ENCODE peak calls at places on chromosomes 3 and 15, in ten cellular contexts. B is thoracic aorta, X is uterus, D is AG04450, E is cardiac fibroblast, K is left lung, A is tibial artery, Q is GM12865, U is lower lobe of right lung, O is astrocyte of the spinal cord. N is an unnamed sample.

GRCh38 chr15:93467327-93467726 is 378.3 kb upstream of the RGMA start:
- DNase-seq in B (peak; percentile 47), U (no peak), X (peak; percentile 79), Q (no peak), E (peak; percentile 1), K (no peak), D (no peak), O (no peak), A (peak; percentile 83), N (peak; percentile 68)

GRCh38 chr3:159989973-159990846 is 1.6 kb downstream of the IL12A start:
- DNase-seq in B (no peak), Q (no peak), X (no peak), U (no peak), D (no peak), E (no peak), A (no peak), K (no peak), O (no peak), N (peak; percentile 30)

GRCh38 chr15:42018306-42019224 is 2.3 kb downstream of the PLA2G4E start:
- DNase-seq in B (no peak), Q (no peak), K (no peak), A (peak; percentile 44), D (no peak), O (no peak), E (no peak), X (no peak), U (no peak), N (no peak)

GRCh38 chr3:44355634-44356033 is 17.1 kb downstream of the TCAIM start:
- DNase-seq in B (peak; percentile 8), X (no peak), D (peak; percentile 66), A (no peak), U (no peak), K (no peak), O (peak; percentile 86), E (peak; percentile 89), Q (no peak), N (peak; percentile 87)

GRCh38 chr3:33250712-33251111 is 26.5 kb upstream of the FBXL2 start:
- DNase-seq in Q (no peak), O (peak; percentile 14), U (no peak), A (no peak), E (no peak), K (no peak), D (no peak), B (no peak), X (no peak), N (no peak)

GRCh38 chr3:177431525-177432255 is 234.4 kb upstream of the TBL1XR1 start:
- DNase-seq in K (no peak), O (no peak), E (no peak), D (no peak), U (no peak), B (no peak), X (no peak), Q (no peak), A (no peak), N (no peak)

GRCh38 chr3:44146073-44146472 is 95.6 kb upstream of the TOPAZ1 start:
- DNase-seq in D (no peak), U (no peak), K (no peak), O (no peak), Q (no peak), A (no peak), B (no peak), X (no peak), E (no peak), N (no peak)

GRCh38 chr3:174767853-174768382 is 91.2 kb upstream of the NAALADL2 start:
- DNase-seq in O (peak; percentile 82), X (no peak), E (peak; percentile 86), D (no peak), B (no peak), A (no peak), U (no peak), Q (no peak), K (no peak), N (peak; percentile 51)

GRCh38 chr15:63922551-63923315 is 89.0 kb upstream of the HERC1 start:
- DNase-seq in U (no peak), Q (no peak), E (no peak), K (peak; percentile 48), O (no peak), A (peak; percentile 48), X (no peak), B (no peak), D (no peak), N (peak; percentile 45)

GRCh38 chr3:116070102-116070501 is 375.2 kb downstream of the LSAMP start:
- DNase-seq in O (no peak), Q (no peak), D (no peak), K (no peak), A (no peak), E (no peak), X (no peak), U (no peak), B (no peak), N (no peak)

GRCh38 chr3:51967384-51968174 is at the start of gene PCBP4:
- DNase-seq in U (peak; percentile 74), B (no peak), K (peak; percentile 88), X (peak; percentile 74), O (peak; percentile 22), Q (peak; percentile 37), A (peak; percentile 87), D (no peak), E (no peak), N (no peak)

GRCh38 chr3:69405067-69405466 is 19.2 kb upstream of the FRMD4B start:
- DNase-seq in D (no peak), E (no peak), O (no peak), A (no peak), Q (no peak), U (no peak), K (no peak), X (no peak), B (no peak), N (no peak)

GRCh38 chr3:154970796-154971195 is 109.3 kb upstream of the MME start:
- DNase-seq in O (peak; percentile 64), K (no peak), A (no peak), B (no peak), Q (no peak), U (no peak), X (no peak), D (peak; percentile 76), E (peak; percentile 96), N (peak; percentile 98)

DNA sequence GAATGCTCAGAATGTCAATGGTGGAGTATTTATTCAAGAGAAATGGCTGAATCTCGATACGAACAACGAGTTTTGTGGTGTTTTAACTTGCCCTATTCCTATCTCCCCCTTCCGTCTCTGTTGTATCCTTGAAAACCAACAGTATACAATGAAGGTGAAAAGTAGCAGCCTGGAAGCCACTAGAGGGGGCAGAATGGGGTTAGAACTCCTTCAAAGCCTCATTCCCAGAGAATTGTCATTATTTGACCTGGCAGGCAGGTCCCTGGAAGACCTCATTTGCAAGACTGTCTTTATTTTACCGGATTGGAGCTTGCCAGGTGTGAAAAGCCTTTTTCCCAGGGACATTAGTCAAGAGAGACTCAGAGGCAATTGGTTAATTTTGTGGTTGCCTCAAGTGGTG is 139.4 kb downstream of the LRRC28 start:
- DNase-seq in A (no peak), X (no peak), U (no peak), B (no peak), E (no peak), Q (no peak), K (no peak), O (no peak), D (no peak), N (no peak)
- TF ChIP-seq CTCF in A (no peak), X (no peak), U (no peak), B (no peak), E (no peak), Q (no peak), K (no peak), O (peak; percentile 19), D (peak; percentile 5), N (peak; percentile 20)

DNA sequence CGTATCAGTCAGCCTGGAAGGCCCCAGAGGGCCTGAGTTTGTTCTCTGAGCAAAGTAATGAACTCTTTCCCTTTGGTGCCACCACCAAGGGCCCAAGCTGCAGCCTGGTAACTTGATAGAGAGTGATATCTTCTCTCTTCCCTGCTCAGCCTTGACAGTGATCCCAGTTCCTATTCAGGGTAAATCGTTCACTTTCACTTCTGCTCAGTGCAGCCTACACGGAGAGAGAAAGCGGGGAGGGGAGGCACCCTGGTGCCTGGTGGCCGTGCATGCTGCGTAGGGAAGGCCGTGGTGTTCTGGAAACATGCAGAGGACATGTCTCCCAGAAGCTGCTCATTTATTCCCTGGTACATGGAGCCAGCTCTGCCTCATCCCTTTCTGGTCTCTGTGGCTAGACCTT is 54.9 kb downstream of the KIF9 start:
- DNase-seq in O (no peak), Q (peak; percentile 71), B (no peak), K (no peak), E (no peak), U (peak; percentile 49), X (no peak), A (peak; percentile 67), D (no peak), N (no peak)
- H3K4me3 ChIP-seq in O (no peak overlapping the region), Q (peak overlapping the region; percentile 19), B (no peak overlapping the region), K (no peak overlapping the region), E (no peak overlapping the region), U (no peak overlapping the region), X (no peak overlapping the region), A (no peak overlapping the region), D (no peak overlapping the region), N (no peak overlapping the region)

GRCh38 chr15:96750361-96750760 is 419.9 kb downstream of the NR2F2 start:
- DNase-seq in Q (no peak), E (no peak), U (no peak), B (no peak), K (no peak), O (no peak), A (no peak), X (no peak), D (no peak), N (no peak)
- TF ChIP-seq CTCF in Q (no peak), E (peak; percentile 6), U (no peak), B (no peak), K (no peak), O (no peak), A (no peak), X (no peak), D (no peak), N (no peak)

DNA sequence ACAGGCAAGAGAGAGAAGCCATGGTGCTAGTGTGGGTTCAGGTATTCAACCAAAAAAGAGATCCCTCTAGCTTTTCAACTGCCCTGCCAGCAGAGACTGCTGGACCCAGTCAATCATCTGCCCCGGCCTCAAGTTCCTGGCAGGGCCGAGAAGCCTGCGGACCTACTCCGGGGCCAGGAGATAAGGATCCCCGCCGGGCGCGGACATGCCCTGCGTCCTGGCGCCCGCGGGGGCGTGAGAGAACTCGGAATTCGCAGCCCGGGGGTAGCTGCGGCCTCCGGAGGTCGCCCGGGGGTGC is 821 bp upstream of the MAGI1 start:
- DNase-seq in Q (no peak), U (peak; percentile 64), X (peak; percentile 24), D (no peak), B (no peak), O (no peak), E (peak; percentile 40), K (peak; percentile 79), A (peak; percentile 72), N (peak; percentile 21)
- H3K4me3 ChIP-seq in Q (peak overlapping the region; percentile 54), U (peak overlapping the region; percentile 85), X (peak overlapping the region; percentile 81), D (peak overlapping the region; percentile 61), B (peak overlapping the region; percentile 76), O (peak overlapping the region; percentile 49), E (peak overlapping the region; percentile 62), K (peak overlapping the region; percentile 61), A (peak overlapping the region; percentile 79), N (peak overlapping the region; percentile 68)

DNA sequence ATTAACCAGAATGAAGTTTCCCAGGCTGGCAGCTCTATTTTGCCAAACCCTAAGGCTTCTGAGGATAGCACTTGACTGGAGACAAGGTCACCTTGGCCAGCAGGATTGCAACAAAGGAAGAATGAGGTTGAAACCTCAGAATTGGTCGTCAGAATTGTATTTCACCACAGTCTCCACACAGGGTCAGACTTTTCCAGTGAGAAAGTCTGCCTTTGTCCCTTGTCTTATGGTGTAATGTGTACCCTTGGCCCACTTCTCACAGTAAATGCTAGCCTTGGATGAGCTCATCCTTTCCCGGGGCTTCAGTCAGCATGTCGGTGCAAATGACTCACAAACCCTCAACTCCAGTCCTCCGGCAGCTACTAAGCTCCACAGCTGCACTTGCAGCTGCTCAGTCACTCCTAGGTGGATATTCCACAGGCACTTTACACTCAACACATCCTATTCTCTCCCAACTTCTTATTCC is 19.7 kb downstream of the SSR3 start:
- DNase-seq in K (no peak), Q (peak; percentile 23), D (peak; percentile 98), U (peak; percentile 55), A (peak; percentile 80), O (peak; percentile 100), X (peak; percentile 68), B (peak; percentile 51), E (peak; percentile 99), N (peak; percentile 100)
- TF ChIP-seq CTCF in K (no peak), Q (no peak), D (peak; percentile 31), U (no peak), A (peak; percentile 48), O (peak; percentile 20), X (peak; percentile 47), B (peak; percentile 46), E (peak; percentile 21), N (peak; percentile 46)

N was measured in fibroblast of mammary gland.